ENCODE peak calls at places on chromosome 20, in six cellular contexts. One of them, this sample, is unnamed.

GRCh38 chr20:55961351-55962320 is 43.7 kb downstream of the CBLN4 start:
- DNase-seq in neuronal stem cell: no peak
- DNase-seq in H1: no peak
- DNase-seq in H9: no peak
- DNase-seq in trophoblast cell: no peak
- DNase-seq in IMR-90: no peak
- DNase-seq in this sample: no peak

GRCh38 chr20:34369265-34369664 is 6.2 kb downstream of the ITCH start:
- DNase-seq in neuronal stem cell: no peak
- DNase-seq in H1: no peak
- DNase-seq in H9: no peak
- DNase-seq in trophoblast cell: peak; percentile 23
- DNase-seq in IMR-90: no peak
- DNase-seq in this sample: no peak

GRCh38 chr20:14622796-14623195 is 285.4 kb upstream of the FLRT3 start:
- DNase-seq in neuronal stem cell: no peak
- DNase-seq in H1: peak; percentile 21
- DNase-seq in H9: peak; percentile 68
- DNase-seq in trophoblast cell: peak; percentile 4
- DNase-seq in IMR-90: peak; percentile 2
- DNase-seq in this sample: peak; percentile 32

GRCh38 chr20:43722153-43722505 is 4.7 kb downstream of the GTSF1L start:
- DNase-seq in neuronal stem cell: no peak
- DNase-seq in H1: no peak
- DNase-seq in H9: no peak
- DNase-seq in trophoblast cell: no peak
- DNase-seq in IMR-90: no peak
- DNase-seq in this sample: no peak

GRCh38 chr20:1894471-1894950 is 696 bp upstream of the SIRPA start:
- DNase-seq in neuronal stem cell: peak; percentile 57
- DNase-seq in H1: no peak
- DNase-seq in H9: peak; percentile 55
- DNase-seq in trophoblast cell: peak; percentile 64
- DNase-seq in IMR-90: peak; percentile 59
- DNase-seq in this sample: peak; percentile 79

GRCh38 chr20:56875052-56875663 is 246.1 kb downstream of the TFAP2C start:
- DNase-seq in neuronal stem cell: no peak
- DNase-seq in H1: no peak
- DNase-seq in H9: peak; percentile 59
- DNase-seq in trophoblast cell: peak; percentile 78
- DNase-seq in IMR-90: peak; percentile 42
- DNase-seq in this sample: peak; percentile 82

GRCh38 chr20:11850901-11851300 is 66.8 kb upstream of the BTBD3 start:
- DNase-seq in neuronal stem cell: no peak
- DNase-seq in H1: no peak
- DNase-seq in H9: no peak
- DNase-seq in trophoblast cell: peak; percentile 7
- DNase-seq in IMR-90: peak; percentile 68
- DNase-seq in this sample: peak; percentile 73

GRCh38 chr20:58908216-58908615 is 55.7 kb downstream of the GNAS start:
- DNase-seq in neuronal stem cell: no peak
- DNase-seq in H1: no peak
- DNase-seq in H9: no peak
- DNase-seq in trophoblast cell: no peak
- DNase-seq in IMR-90: no peak
- DNase-seq in this sample: no peak

GRCh38 chr20:32240220-32240619 is 32.5 kb downstream of the POFUT1 start:
- DNase-seq in neuronal stem cell: no peak
- DNase-seq in H1: no peak
- DNase-seq in H9: no peak
- DNase-seq in trophoblast cell: no peak
- DNase-seq in IMR-90: no peak
- DNase-seq in this sample: no peak

GRCh38 chr20:61487346-61488022 is 235.4 kb downstream of the CDH4 start:
- DNase-seq in neuronal stem cell: no peak
- DNase-seq in H1: no peak
- DNase-seq in H9: peak; percentile 13
- DNase-seq in trophoblast cell: no peak
- DNase-seq in IMR-90: no peak
- DNase-seq in this sample: no peak

GRCh38 chr20:5078399-5078958 is 41.3 kb downstream of the PCNA start:
- DNase-seq in neuronal stem cell: no peak
- DNase-seq in H1: no peak
- DNase-seq in H9: no peak
- DNase-seq in trophoblast cell: peak; percentile 67
- DNase-seq in IMR-90: peak; percentile 66
- DNase-seq in this sample: peak; percentile 45

GRCh38 chr20:14189794-14190402 is 147.5 kb downstream of the FLRT3 start:
- DNase-seq in neuronal stem cell: no peak
- DNase-seq in H1: no peak
- DNase-seq in H9: no peak
- DNase-seq in trophoblast cell: no peak
- DNase-seq in IMR-90: peak; percentile 62
- DNase-seq in this sample: peak; percentile 38

GRCh38 chr20:33444797-33445560 is 1.4 kb upstream of the SNTA1 start:
- DNase-seq in neuronal stem cell: no peak
- DNase-seq in H1: no peak
- DNase-seq in H9: peak; percentile 49
- DNase-seq in trophoblast cell: peak; percentile 85
- DNase-seq in IMR-90: no peak
- DNase-seq in this sample: no peak

GRCh38 chr20:10985536-10985935 is 311.7 kb upstream of the JAG1 start:
- DNase-seq in neuronal stem cell: no peak
- DNase-seq in H1: no peak
- DNase-seq in H9: no peak
- DNase-seq in trophoblast cell: no peak
- DNase-seq in IMR-90: peak; percentile 76
- DNase-seq in this sample: peak; percentile 64

GRCh38 chr20:43096471-43096870 is 93.2 kb downstream of the PTPRT start:
- DNase-seq in neuronal stem cell: no peak
- DNase-seq in H1: no peak
- DNase-seq in H9: peak; percentile 25
- DNase-seq in trophoblast cell: no peak
- DNase-seq in IMR-90: no peak
- DNase-seq in this sample: no peak

GRCh38 chr20:63254536-63255384 is 497 bp upstream of the NKAIN4 start:
- DNase-seq in neuronal stem cell: peak; percentile 52
- DNase-seq in H1: no peak
- DNase-seq in H9: peak; percentile 71
- DNase-seq in trophoblast cell: peak; percentile 71
- DNase-seq in IMR-90: no peak
- DNase-seq in this sample: no peak

GRCh38 chr20:60512436-60512835 is 554.2 kb downstream of the CDH26 start:
- DNase-seq in neuronal stem cell: peak; percentile 31
- DNase-seq in H1: peak; percentile 29
- DNase-seq in H9: peak; percentile 39
- DNase-seq in trophoblast cell: peak; percentile 78
- DNase-seq in IMR-90: peak; percentile 63
- DNase-seq in this sample: no peak

GRCh38 chr20:30500829-30501440 is 756.5 kb upstream of the DEFB115 start:
- DNase-seq in neuronal stem cell: no peak
- DNase-seq in H1: no peak
- DNase-seq in H9: no peak
- DNase-seq in trophoblast cell: no peak
- DNase-seq in IMR-90: no peak
- DNase-seq in this sample: no peak
- H2AFZ ChIP-seq in neuronal stem cell: no peak overlapping the region
- H2AFZ ChIP-seq in H1: no peak overlapping the region
- H2AFZ ChIP-seq in H9: no peak overlapping the region
- H2AFZ ChIP-seq in trophoblast cell: no peak overlapping the region
- H2AFZ ChIP-seq in IMR-90: no peak overlapping the region
- H2AFZ ChIP-seq in this sample: no peak overlapping the region

GRCh38 chr20:3172126-3172932 is 1.0 kb downstream of the LZTS3 start:
- DNase-seq in neuronal stem cell: no peak
- DNase-seq in H1: no peak
- DNase-seq in H9: no peak
- DNase-seq in trophoblast cell: no peak
- DNase-seq in IMR-90: no peak
- DNase-seq in this sample: no peak

GRCh38 chr20:3173582-3174441 is 463 bp upstream of the LZTS3 start:
- DNase-seq in neuronal stem cell: peak; percentile 91
- DNase-seq in H1: peak; percentile 71
- DNase-seq in H9: peak; percentile 91
- DNase-seq in trophoblast cell: peak; percentile 80
- DNase-seq in IMR-90: peak; percentile 63
- DNase-seq in this sample: peak; percentile 84

GRCh38 chr20:3174442-3175263 is 1.3 kb upstream of the LZTS3 start:
- DNase-seq in neuronal stem cell: no peak
- DNase-seq in H1: peak; percentile 31
- DNase-seq in H9: no peak
- DNase-seq in trophoblast cell: peak; percentile 64
- DNase-seq in IMR-90: peak; percentile 11
- DNase-seq in this sample: peak; percentile 20

GRCh38 chr20:3171391-3172125 is 1.8 kb downstream of the LZTS3 start:
- DNase-seq in neuronal stem cell: no peak
- DNase-seq in H1: no peak
- DNase-seq in H9: no peak
- DNase-seq in trophoblast cell: no peak
- DNase-seq in IMR-90: no peak
- DNase-seq in this sample: no peak

GRCh38 chr20:3172933-3173581 is at the start of gene LZTS3:
- DNase-seq in neuronal stem cell: peak; percentile 87
- DNase-seq in H1: peak; percentile 49
- DNase-seq in H9: peak; percentile 86
- DNase-seq in trophoblast cell: peak; percentile 26
- DNase-seq in IMR-90: peak; percentile 39
- DNase-seq in this sample: peak; percentile 74
- H2BK5ac ChIP-seq in neuronal stem cell: peak within 1 kb of the TSS; percentile 75
- H2BK5ac ChIP-seq in H1: peak within 1 kb of the TSS; percentile 96
- H2BK5ac ChIP-seq in H9: no peak within 1 kb of the TSS
- H2BK5ac ChIP-seq in trophoblast cell: peak within 1 kb of the TSS; percentile 67
- H2BK5ac ChIP-seq in IMR-90: peak within 1 kb of the TSS; percentile 37
- H2BK5ac ChIP-seq in this sample: no peak within 1 kb of the TSS

DNA sequence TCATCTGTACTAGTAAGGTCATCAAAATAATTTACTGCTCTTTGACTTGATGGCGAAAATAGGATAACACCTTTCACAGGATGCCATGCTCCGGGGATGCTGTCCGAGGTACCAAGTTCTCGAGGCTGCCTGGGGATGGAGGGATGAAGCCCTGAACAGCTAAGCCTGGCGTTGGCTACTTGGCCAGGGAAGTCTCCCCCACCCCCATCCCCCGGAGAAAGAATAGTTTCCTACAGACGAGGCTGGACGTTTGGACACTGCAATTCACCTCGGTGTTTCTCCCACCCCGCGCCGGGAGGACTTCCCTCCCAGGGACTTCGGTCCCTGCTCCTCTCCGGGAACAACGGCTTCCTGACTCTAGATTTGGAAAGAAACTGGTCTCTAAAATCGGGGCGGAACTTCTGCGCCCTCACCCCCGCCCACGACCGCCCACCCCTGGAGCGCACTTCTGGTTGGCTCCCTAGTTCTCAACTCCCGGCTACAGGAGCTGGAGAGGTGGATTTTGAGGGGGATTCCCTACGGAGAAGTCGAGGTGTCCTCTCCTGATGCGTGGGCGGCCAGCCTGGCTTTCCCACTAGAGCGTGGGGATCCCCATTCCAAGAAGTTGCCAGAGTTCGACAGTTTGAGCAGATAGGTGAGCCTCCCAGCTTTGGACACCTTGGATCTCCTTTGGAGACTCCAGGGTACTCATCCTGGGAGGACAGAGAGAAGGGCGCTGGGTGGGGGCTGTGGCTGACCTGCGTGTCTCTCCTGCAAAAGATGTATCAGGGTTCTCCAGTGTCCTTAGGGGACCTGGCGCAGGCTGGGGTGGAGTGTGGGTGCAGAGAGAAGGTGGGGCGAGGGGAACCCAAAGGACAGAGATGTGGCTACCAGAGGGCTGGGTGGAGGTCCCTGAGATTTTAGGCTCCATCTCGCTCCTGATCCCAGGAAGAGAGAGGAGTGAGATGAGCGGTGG is 1.1 kb downstream of the PCSK2 start:
- DNase-seq in neuronal stem cell: peak; percentile 64
- DNase-seq in H1: no peak
- DNase-seq in H9: peak; percentile 79
- DNase-seq in trophoblast cell: no peak
- DNase-seq in IMR-90: peak; percentile 1
- DNase-seq in this sample: no peak
- H2AFZ ChIP-seq in neuronal stem cell: no peak overlapping the region
- H2AFZ ChIP-seq in H1: no peak overlapping the region
- H2AFZ ChIP-seq in H9: no peak overlapping the region
- H2AFZ ChIP-seq in trophoblast cell: no peak overlapping the region
- H2AFZ ChIP-seq in IMR-90: no peak overlapping the region
- H2AFZ ChIP-seq in this sample: no peak overlapping the region

GRCh38 chr20:6665621-6666345 is 101.7 kb upstream of the BMP2 start:
- DNase-seq in neuronal stem cell: no peak
- DNase-seq in H1: no peak
- DNase-seq in H9: no peak
- DNase-seq in trophoblast cell: peak; percentile 48
- DNase-seq in IMR-90: no peak
- DNase-seq in this sample: peak; percentile 90
- H2BK5ac ChIP-seq in neuronal stem cell: no peak overlapping the region
- H2BK5ac ChIP-seq in H1: no peak overlapping the region
- H2BK5ac ChIP-seq in H9: no peak overlapping the region
- H2BK5ac ChIP-seq in trophoblast cell: no peak overlapping the region
- H2BK5ac ChIP-seq in IMR-90: peak overlapping the region; percentile 38
- H2BK5ac ChIP-seq in this sample: no peak overlapping the region

DNA sequence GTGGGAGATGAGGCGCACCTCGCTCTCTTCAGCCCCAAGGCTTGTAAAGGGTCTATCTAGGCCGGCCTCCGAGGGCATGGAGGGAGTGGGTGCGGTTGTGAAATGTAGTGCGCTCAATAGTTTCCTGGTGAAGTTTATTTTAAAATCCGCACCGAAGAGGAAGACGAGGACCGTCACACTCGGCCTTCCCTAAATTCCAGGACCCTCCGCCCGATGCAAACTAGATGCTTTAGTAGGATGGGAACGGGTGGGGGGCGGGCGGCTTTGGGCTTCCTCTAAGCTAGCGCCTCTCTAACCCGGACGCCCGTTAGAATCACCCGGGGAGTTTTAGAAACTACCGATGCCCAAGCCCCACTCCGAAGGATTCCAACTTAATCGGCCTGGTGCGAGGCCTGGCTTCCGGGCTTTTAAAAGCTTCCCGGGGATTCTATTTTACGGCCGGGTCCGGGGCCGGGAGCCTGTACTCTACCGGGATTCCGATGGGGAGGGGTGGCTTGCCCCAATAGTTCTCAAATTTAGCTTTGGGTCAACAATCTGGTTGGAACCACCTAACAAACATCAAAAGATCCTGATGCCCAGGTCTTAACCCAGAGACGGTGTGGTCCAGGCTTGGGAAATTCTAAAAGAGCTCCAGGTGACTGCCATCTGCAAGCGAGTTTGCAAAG is 548 bp upstream of the BCAS4 start:
- DNase-seq in neuronal stem cell: no peak
- DNase-seq in H1: no peak
- DNase-seq in H9: no peak
- DNase-seq in trophoblast cell: no peak
- DNase-seq in IMR-90: no peak
- DNase-seq in this sample: no peak
- H2AFZ ChIP-seq in neuronal stem cell: peak overlapping the region; percentile 97
- H2AFZ ChIP-seq in H1: peak overlapping the region; percentile 59
- H2AFZ ChIP-seq in H9: no peak overlapping the region
- H2AFZ ChIP-seq in trophoblast cell: no peak overlapping the region
- H2AFZ ChIP-seq in IMR-90: peak overlapping the region; percentile 96
- H2AFZ ChIP-seq in this sample: peak overlapping the region; percentile 37

GRCh38 chr20:49043000-49043399 is 3.1 kb upstream of the CSE1L start:
- DNase-seq in neuronal stem cell: no peak
- DNase-seq in H1: no peak
- DNase-seq in H9: no peak
- DNase-seq in trophoblast cell: no peak
- DNase-seq in IMR-90: no peak
- DNase-seq in this sample: no peak

GRCh38 chr20:49045440-49046086 is 549 bp upstream of the CSE1L start:
- DNase-seq in neuronal stem cell: no peak
- DNase-seq in H1: no peak
- DNase-seq in H9: no peak
- DNase-seq in trophoblast cell: no peak
- DNase-seq in IMR-90: peak; percentile 6
- DNase-seq in this sample: no peak

GRCh38 chr20:49046087-49046900 is at the start of gene CSE1L:
- DNase-seq in neuronal stem cell: peak; percentile 95
- DNase-seq in H1: peak; percentile 87
- DNase-seq in H9: peak; percentile 94
- DNase-seq in trophoblast cell: peak; percentile 98
- DNase-seq in IMR-90: peak; percentile 94
- DNase-seq in this sample: peak; percentile 94
- H2BK5ac ChIP-seq in neuronal stem cell: peak within 1 kb of the TSS; percentile 99
- H2BK5ac ChIP-seq in H1: peak within 1 kb of the TSS; percentile 99
- H2BK5ac ChIP-seq in H9: no peak within 1 kb of the TSS
- H2BK5ac ChIP-seq in trophoblast cell: peak within 1 kb of the TSS; percentile 95
- H2BK5ac ChIP-seq in IMR-90: peak within 1 kb of the TSS; percentile 78
- H2BK5ac ChIP-seq in this sample: no peak within 1 kb of the TSS